ENCODE peak calls at places on chromosomes 13 and 19, in five cellular contexts. E is uterus, D is SK-N-SH, R is adrenal gland, U is body of pancreas. F is an unnamed sample.
A peak's percentile ranks its signal among the peaks of the same experiment; 100 is the strongest.

GRCh38 chr13:65656740-65657329 is 1573.3 kb downstream of the PCDH9 start:
- DNase-seq in D (no peak), U (no peak), R (no peak), E (no peak), F (no peak)

GRCh38 chr13:29369060-29369743 is 226.3 kb downstream of the SLC7A1 start:
- DNase-seq in R (no peak), E (no peak), U (peak; percentile 16), D (peak; percentile 39), F (no peak)

GRCh38 chr19:4234142-4234861 is 5.0 kb downstream of the EBI3 start:
- DNase-seq in R (no peak), D (no peak), E (no peak), U (no peak), F (no peak)

GRCh38 chr13:111046590-111047141 is 68.4 kb upstream of the ARHGEF7 start:
- DNase-seq in U (no peak), D (no peak), R (no peak), E (no peak), F (no peak)

GRCh38 chr13:98719527-98720250 is 32.8 kb downstream of the SLC15A1 start:
- DNase-seq in D (no peak), R (no peak), U (no peak), E (no peak), F (no peak)

GRCh38 chr13:38686635-38687245 is at the start of gene FREM2:
- DNase-seq in U (peak; percentile 80), E (peak; percentile 15), R (no peak), D (no peak), F (peak; percentile 80)

GRCh38 chr19:28864024-28864503 is 348.9 kb downstream of the UQCRFS1 start:
- DNase-seq in D (no peak), U (no peak), E (no peak), R (peak; percentile 24), F (no peak)

GRCh38 chr13:45873491-45874360 is 22.2 kb upstream of the SIAH3 start:
- DNase-seq in E (no peak), D (no peak), U (no peak), R (no peak), F (no peak)

GRCh38 chr13:36428083-36428482 is 4.2 kb upstream of the CCNA1 start:
- DNase-seq in U (no peak), R (no peak), D (no peak), E (no peak), F (no peak)

GRCh38 chr19:57934820-57935665 is at the start of gene ZNF418:
- DNase-seq in D (no peak), U (peak; percentile 63), R (peak; percentile 59), E (peak; percentile 50), F (peak; percentile 77)

GRCh38 chr13:31090921-31091624 is 70.6 kb downstream of the HSPH1 start:
- DNase-seq in D (no peak), R (no peak), U (peak; percentile 30), E (no peak), F (no peak)

GRCh38 chr13:21175656-21176194 is 627 bp downstream of the SKA3 start:
- DNase-seq in D (peak; percentile 7), U (no peak), R (no peak), E (no peak), F (no peak)

GRCh38 chr19:33687761-33688656 is 66.3 kb downstream of the CHST8 start:
- DNase-seq in U (no peak), D (peak; percentile 49), R (no peak), E (peak; percentile 4), F (peak; percentile 23)

GRCh38 chr13:94079876-94080275 is 399.6 kb downstream of the DCT start:
- DNase-seq in R (no peak), U (no peak), D (no peak), E (no peak), F (no peak)

GRCh38 chr13:95643471-95643813 is 1.1 kb downstream of the DZIP1 start:
- DNase-seq in R (no peak), E (peak; percentile 22), U (no peak), D (peak; percentile 57), F (peak; percentile 70)

GRCh38 chr13:114007566-114007965 is 33.7 kb upstream of the C13orf46 start:
- DNase-seq in R (no peak), U (no peak), D (no peak), E (peak; percentile 4), F (no peak)

GRCh38 chr19:2352121-2352520 is 7.9 kb upstream of the TMPRSS9 start:
- DNase-seq in R (no peak), E (no peak), D (no peak), U (no peak), F (no peak)

GRCh38 chr19:39599116-39599515 is 3.2 kb upstream of the LGALS13 start:
- DNase-seq in U (no peak), D (no peak), E (no peak), R (peak; percentile 22), F (no peak)

GRCh38 chr19:13441810-13442512 is 64.3 kb downstream of the CACNA1A start:
- DNase-seq in E (no peak), R (peak; percentile 51), U (peak; percentile 38), D (no peak), F (no peak)

GRCh38 chr13:106536244-106537034 is 977 bp upstream of the EFNB2 start:
- DNase-seq in E (peak; percentile 89), R (peak; percentile 93), D (peak; percentile 81), U (peak; percentile 93), F (peak; percentile 95)

GRCh38 chr19:29505034-29505824 is 20.6 kb upstream of the VSTM2B start:
- DNase-seq in U (no peak), R (no peak), E (no peak), D (no peak), F (no peak)

GRCh38 chr19:33047422-33047821 is 17.3 kb downstream of the RHPN2 start:
- DNase-seq in R (no peak), U (peak; percentile 63), E (no peak), D (no peak), F (no peak)

GRCh38 chr13:45474584-45475454 is 10.1 kb downstream of the COG3 start:
- DNase-seq in R (no peak), D (no peak), E (no peak), U (no peak), F (no peak)

GRCh38 chr13:34124912-34125311 is 307.0 kb downstream of the RFC3 start:
- DNase-seq in U (no peak), D (no peak), R (no peak), E (no peak), F (no peak)

GRCh38 chr13:33150146-33150545 is 133.9 kb downstream of the KL start:
- DNase-seq in U (no peak), E (no peak), D (no peak), R (no peak), F (no peak)

GRCh38 chr13:105599477-105600037 is 935.9 kb downstream of the EFNB2 start:
- DNase-seq in D (no peak), U (no peak), R (no peak), E (no peak), F (no peak)

GRCh38 chr19:35935911-35936737 is at the start of gene LRFN3:
- DNase-seq in R (peak; percentile 67), U (peak; percentile 83), E (peak; percentile 78), D (peak; percentile 94), F (peak; percentile 89)

GRCh38 chr19:497476-497860 is 1.2 kb downstream of the MADCAM1 start:
- DNase-seq in E (no peak), U (no peak), R (no peak), D (peak; percentile 53), F (no peak)
- H3K4me3 ChIP-seq in E (no peak overlapping the region), U (no peak overlapping the region), R (no peak overlapping the region), D (no peak overlapping the region), F (peak overlapping the region; percentile 21)

GRCh38 chr19:23343434-23344010 is 51.7 kb downstream of the ZNF91 start:
- DNase-seq in R (no peak), U (no peak), D (no peak), E (no peak), F (no peak)

GRCh38 chr19:23346696-23347095 is 48.6 kb downstream of the ZNF91 start:
- DNase-seq in U (no peak), D (no peak), R (no peak), E (no peak), F (no peak)

GRCh38 chr19:23351806-23352205 is 43.5 kb downstream of the ZNF91 start:
- DNase-seq in U (no peak), R (no peak), D (no peak), E (no peak), F (no peak)

DNA sequence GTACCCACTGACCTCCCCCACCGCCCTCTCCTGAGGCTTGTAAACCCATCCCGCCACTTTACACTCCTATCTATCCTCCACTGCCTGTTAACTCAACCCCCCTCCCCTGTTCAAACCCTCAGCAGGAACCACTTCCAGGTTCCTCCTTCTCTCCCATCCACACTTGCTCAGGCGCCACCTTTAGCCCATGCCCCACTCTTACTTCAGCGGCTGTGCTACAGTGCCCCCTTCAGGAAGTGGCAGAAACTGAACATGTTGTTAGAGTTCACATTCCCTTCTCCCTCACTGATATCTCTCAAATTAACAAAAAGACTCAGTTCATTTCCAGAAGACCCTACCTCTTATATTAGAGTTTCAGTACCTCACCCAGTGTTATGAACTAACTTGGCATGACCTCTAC is 49.4 kb downstream of the ZNF91 start:
- DNase-seq in U (no peak), D (no peak), R (no peak), E (no peak), F (no peak)
- TF ChIP-seq CTCF in U (no peak), D (no peak), R (no peak), E (no peak), F (peak; percentile 51)

GRCh38 chr19:42287826-42288107 is 14.2 kb upstream of the PRR19 start:
- DNase-seq in D (no peak), R (no peak), E (no peak), U (no peak), F (no peak)

GRCh38 chr19:42285988-42286348 is 16.0 kb upstream of the PRR19 start:
- DNase-seq in E (no peak), R (no peak), U (no peak), D (no peak), F (no peak)

GRCh38 chr19:42288411-42288810 is 13.5 kb upstream of the PRR19 start:
- DNase-seq in E (no peak), R (no peak), U (no peak), D (no peak), F (no peak)

GRCh38 chr19:42286349-42287016 is 15.4 kb upstream of the PRR19 start:
- DNase-seq in D (peak; percentile 54), E (peak; percentile 58), R (peak; percentile 75), U (peak; percentile 56), F (no peak)

DNA sequence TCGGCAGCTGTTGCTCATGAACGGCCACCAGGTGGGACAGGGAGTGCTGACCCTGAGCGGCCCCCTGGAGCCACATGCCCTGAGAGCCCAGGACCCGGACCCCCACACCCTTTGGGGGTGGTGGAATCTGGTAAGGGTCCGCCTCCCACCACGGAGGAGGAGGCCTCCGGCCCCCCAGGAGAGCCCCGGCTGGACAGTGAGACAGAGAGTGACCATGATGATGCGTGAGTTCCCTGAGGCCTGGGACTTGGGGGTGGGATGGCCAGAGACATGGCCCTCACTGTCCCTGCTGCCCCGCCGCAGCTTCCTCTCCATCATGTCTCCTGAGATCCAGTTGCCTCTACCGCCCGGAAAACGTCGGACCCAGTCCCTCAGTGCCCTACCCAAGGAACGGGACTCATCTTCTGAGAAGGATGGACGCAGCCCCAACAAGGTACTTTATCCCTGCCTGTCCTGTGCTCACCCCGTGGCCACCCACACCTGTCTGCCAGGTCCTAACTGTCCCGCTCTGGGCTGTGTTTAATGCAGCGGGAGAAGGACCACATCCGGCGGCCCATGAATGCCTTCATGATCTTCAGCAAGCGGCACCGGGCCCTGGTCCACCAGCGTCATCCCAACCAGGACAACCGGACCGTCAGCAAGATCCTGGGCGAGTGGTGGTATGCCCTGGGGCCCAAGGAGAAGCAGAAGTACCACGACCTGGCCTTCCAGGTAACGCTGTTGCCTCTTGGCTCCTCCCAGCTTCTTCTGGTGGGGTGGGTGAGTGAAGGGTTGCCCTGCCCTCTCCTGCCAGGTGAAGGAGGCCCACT is 14.7 kb upstream of the PRR19 start:
- DNase-seq in E (no peak), U (no peak), D (no peak), R (no peak), F (no peak)
- H3K27ac ChIP-seq in E (peak overlapping the region; percentile 97), U (peak overlapping the region; percentile 71), D (peak overlapping the region; percentile 54), R (peak overlapping the region; percentile 85), F (no peak overlapping the region)

GRCh38 chr19:18223860-18224524 is 2.2 kb downstream of the PDE4C start:
- DNase-seq in R (peak; percentile 61), D (peak; percentile 89), U (peak; percentile 19), E (peak; percentile 29), F (peak; percentile 73)
- H3K4me3 ChIP-seq in R (peak overlapping the region; percentile 23), D (peak overlapping the region; percentile 59), U (no peak overlapping the region), E (peak overlapping the region; percentile 20), F (peak overlapping the region; percentile 42)